ENCODE peak calls at places on chromosomes 16 and 17, in nine cellular contexts. C is cardiac muscle cell; B is spleen; D is CD8-positive, alpha-beta memory T cell; W is OCI-LY7; F is AG04450; G is lower lobe of right lung; X is aorta; I is K562. E is an unnamed sample.

GRCh38 chr16:1787322-1788094 is 4.7 kb downstream of the NUBP2 start:
- DNase-seq in C (no peak), B (peak; percentile 70), D (no peak), W (no peak), F (no peak), G (peak; percentile 42), X (peak; percentile 44), I (no peak), E (no peak)

GRCh38 chr17:37142294-37142944 is 193.7 kb downstream of the AATF start:
- DNase-seq in C (no peak), B (no peak), D (no peak), W (no peak), F (no peak), G (no peak), X (no peak), I (no peak), E (no peak)

GRCh38 chr17:74875970-74876593 is 3.3 kb upstream of the FDXR start:
- DNase-seq in C (no peak), B (no peak), D (no peak), W (no peak), F (no peak), G (no peak), X (no peak), I (peak; percentile 80), E (no peak)

GRCh38 chr17:28476076-28476475 is 2.6 kb downstream of the SLC13A2 start:
- DNase-seq in C (no peak), B (no peak), D (no peak), W (no peak), F (no peak), G (no peak), X (peak; percentile 12), I (no peak), E (no peak)

GRCh38 chr17:66373944-66374817 is 71.8 kb downstream of the PRKCA start:
- DNase-seq in C (peak; percentile 69), B (no peak), D (peak; percentile 77), W (no peak), F (no peak), G (no peak), X (no peak), I (peak; percentile 35), E (peak; percentile 64)

GRCh38 chr17:2056221-2057129 is 1.6 kb downstream of the HIC1 start:
- DNase-seq in C (peak; percentile 51), B (peak; percentile 90), D (peak; percentile 59), W (no peak), F (no peak), G (peak; percentile 60), X (no peak), I (no peak), E (no peak)

GRCh38 chr17:79024901-79025737 is 1.1 kb downstream of the C1QTNF1 start:
- DNase-seq in C (peak; percentile 48), B (peak; percentile 66), D (no peak), W (no peak), F (no peak), G (no peak), X (peak; percentile 65), I (no peak), E (no peak)

GRCh38 chr17:80970044-80970761 is 21.4 kb upstream of the CHMP6 start:
- DNase-seq in C (no peak), B (peak; percentile 89), D (peak; percentile 44), W (peak; percentile 48), F (no peak), G (peak; percentile 51), X (peak; percentile 66), I (peak; percentile 52), E (peak; percentile 55)

GRCh38 chr17:50899559-50900319 is 33.6 kb upstream of the TOB1 start:
- DNase-seq in C (no peak), B (no peak), D (no peak), W (no peak), F (no peak), G (no peak), X (no peak), I (no peak), E (no peak)

GRCh38 chr17:46020998-46021397 is 21.9 kb downstream of the STH start:
- DNase-seq in C (no peak), B (peak; percentile 71), D (no peak), W (no peak), F (no peak), G (no peak), X (no peak), I (no peak), E (no peak)

GRCh38 chr17:16328997-16329396 is 24.3 kb downstream of the CENPV start:
- DNase-seq in C (no peak), B (no peak), D (no peak), W (no peak), F (no peak), G (no peak), X (no peak), I (no peak), E (no peak)

GRCh38 chr16:21554795-21555585 is 44.4 kb upstream of the METTL9 start:
- DNase-seq in C (peak; percentile 91), B (peak; percentile 99), D (peak; percentile 88), W (peak; percentile 100), F (peak; percentile 42), G (peak; percentile 94), X (peak; percentile 86), I (peak; percentile 89), E (peak; percentile 91)

GRCh38 chr17:55238931-55239297 is 25.8 kb upstream of the HLF start:
- DNase-seq in C (peak; percentile 51), B (no peak), D (no peak), W (no peak), F (no peak), G (no peak), X (no peak), I (peak; percentile 41), E (peak; percentile 25)

GRCh38 chr17:42120161-42121065 is 754 bp downstream of the KAT2A start:
- DNase-seq in C (peak; percentile 46), B (no peak), D (no peak), W (peak; percentile 48), F (no peak), G (no peak), X (no peak), I (peak; percentile 73), E (no peak)

GRCh38 chr16:31134625-31135534 is 647 bp downstream of the PRSS8 start:
- DNase-seq in C (peak; percentile 52), B (no peak), D (no peak), W (no peak), F (no peak), G (peak; percentile 83), X (no peak), I (no peak), E (no peak)

DNA sequence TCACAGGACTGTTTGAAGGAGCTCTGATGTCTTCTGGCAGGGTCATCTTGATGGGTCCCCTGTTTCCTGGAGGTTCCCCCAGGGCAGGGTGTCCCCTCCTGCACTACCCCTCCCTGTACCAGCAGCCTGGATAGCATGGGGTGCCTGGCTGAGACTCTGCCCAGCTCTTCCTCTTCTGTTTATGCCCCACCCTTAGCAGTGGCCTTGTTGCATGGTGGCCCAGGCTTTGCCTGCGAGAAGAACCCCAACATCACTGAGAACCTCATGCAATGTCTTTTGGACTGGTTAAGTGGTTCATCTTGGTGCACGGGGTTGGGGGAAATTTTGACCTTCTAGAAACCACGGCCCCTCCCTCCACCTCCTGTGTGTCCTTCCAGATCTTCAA is 121.8 kb downstream of the IRX3 start:
- DNase-seq in C (no peak), B (no peak), D (no peak), W (no peak), F (no peak), G (no peak), X (no peak), I (no peak), E (no peak)
- H3K27ac ChIP-seq in C (no peak overlapping the region), B (no peak overlapping the region), D (no peak overlapping the region), W (no peak overlapping the region), F (no peak overlapping the region), G (no peak overlapping the region), X (no peak overlapping the region), I (no peak overlapping the region), E (no peak overlapping the region)

GRCh38 chr16:369275-369865 is 968 bp downstream of the MRPL28 start:
- DNase-seq in C (no peak), B (peak; percentile 79), D (no peak), W (no peak), F (no peak), G (no peak), X (no peak), I (peak; percentile 62), E (no peak)

GRCh38 chr16:370980-371728 is 816 bp upstream of the MRPL28 start:
- DNase-seq in C (no peak), B (peak; percentile 82), D (no peak), W (no peak), F (no peak), G (no peak), X (no peak), I (peak; percentile 49), E (peak; percentile 30)

GRCh38 chr16:371729-372521 is 1.6 kb upstream of the MRPL28 start:
- DNase-seq in C (no peak), B (peak; percentile 80), D (no peak), W (no peak), F (no peak), G (no peak), X (no peak), I (no peak), E (peak; percentile 87)

GRCh38 chr16:369866-370436 is 387 bp downstream of the MRPL28 start:
- DNase-seq in C (peak; percentile 64), B (peak; percentile 78), D (no peak), W (no peak), F (no peak), G (no peak), X (no peak), I (peak; percentile 52), E (no peak)

DNA sequence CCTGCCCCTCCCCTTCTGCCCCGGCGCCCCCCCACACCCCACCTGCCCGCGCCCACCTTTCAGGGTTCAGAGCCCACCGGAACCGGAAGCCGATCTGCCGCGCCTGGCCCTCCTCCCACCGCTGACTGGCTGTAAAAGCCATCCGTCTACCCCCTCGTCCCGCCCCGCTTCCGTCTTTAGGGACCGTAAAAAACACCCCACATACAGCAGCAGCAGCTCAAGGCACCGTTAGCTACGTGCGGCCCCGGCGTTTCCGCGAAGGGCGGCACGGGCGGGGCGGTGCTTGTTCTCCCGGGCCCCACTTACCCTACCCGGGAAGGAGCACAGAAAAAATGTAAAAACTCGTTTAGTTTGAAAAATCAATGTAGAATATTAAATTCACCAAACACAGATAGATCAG is at the start of gene MRPL28:
- DNase-seq in C (peak; percentile 97), B (peak; percentile 97), D (peak; percentile 89), W (peak; percentile 96), F (peak; percentile 91), G (peak; percentile 96), X (peak; percentile 96), I (peak; percentile 97), E (peak; percentile 97)
- H3K27ac ChIP-seq in C (peak within 1 kb of the TSS; percentile 17), B (peak within 1 kb of the TSS; percentile 85), D (peak within 1 kb of the TSS; percentile 38), W (peak within 1 kb of the TSS; percentile 52), F (no peak within 1 kb of the TSS), G (peak within 1 kb of the TSS; percentile 80), X (no peak within 1 kb of the TSS), I (peak within 1 kb of the TSS; percentile 78), E (peak within 1 kb of the TSS; percentile 79)

GRCh38 chr17:73623247-73623646 is 21.0 kb downstream of the SDK2 start:
- DNase-seq in C (no peak), B (no peak), D (no peak), W (no peak), F (no peak), G (no peak), X (no peak), I (no peak), E (no peak)
- H3K27ac ChIP-seq in C (peak overlapping the region; percentile 75), B (no peak overlapping the region), D (no peak overlapping the region), W (no peak overlapping the region), F (no peak overlapping the region), G (no peak overlapping the region), X (no peak overlapping the region), I (no peak overlapping the region), E (no peak overlapping the region)

DNA sequence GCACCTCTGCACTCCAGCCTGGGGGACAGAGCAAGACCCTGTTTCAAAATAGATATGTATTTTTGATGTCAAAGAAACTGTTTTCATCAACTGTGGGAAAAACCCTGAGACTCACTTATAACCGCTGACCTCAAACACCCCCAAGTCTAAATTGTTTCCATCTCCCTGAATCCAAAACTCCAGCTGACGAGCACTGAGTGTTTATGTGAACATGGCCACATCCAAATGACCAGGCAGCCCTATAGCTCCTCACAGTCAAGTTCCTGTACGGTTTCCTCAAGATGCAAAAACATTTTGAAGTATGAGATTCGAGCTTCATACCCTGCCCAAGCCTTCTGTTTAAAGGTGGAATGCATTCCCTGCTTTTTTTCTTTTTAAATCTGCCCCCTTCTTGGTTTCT is 45.3 kb upstream of the ZCCHC14 start:
- DNase-seq in C (no peak), B (no peak), D (no peak), W (no peak), F (no peak), G (no peak), X (peak; percentile 15), I (no peak), E (no peak)
- H3K27ac ChIP-seq in C (no peak overlapping the region), B (no peak overlapping the region), D (no peak overlapping the region), W (no peak overlapping the region), F (no peak overlapping the region), G (no peak overlapping the region), X (peak overlapping the region; percentile 32), I (no peak overlapping the region), E (no peak overlapping the region)

E was measured in testis.